ENCODE peak calls at places on chromosomes 3 and 15, in nine cellular contexts. S is progenitor cell of endocrine pancreas; K is T-helper 17 cell; Z is GM03348; U is hepatocyte; H is activated CD4-positive, CD25-positive, alpha-beta regulatory T cell treated with anti-CD3 and anti-CD28 coated beads, Interleukin-2, amount 50 U/mL, for 72 hours; Y is GM13977; O is choroid plexus epithelial cell; N is kidney glomerular epithelial cell. M is an unnamed sample.

GRCh38 chr15:74350295-74351275 is 16.9 kb downstream of the CYP11A1 start:
- DNase-seq in S (no peak), K (no peak), Z (no peak), U (no peak), H (no peak), Y (no peak), O (no peak), N (no peak), M (no peak)

GRCh38 chr3:183502237-183502636 is 53.3 kb downstream of the KLHL6 start:
- DNase-seq in S (no peak), K (no peak), Z (no peak), U (no peak), H (no peak), Y (no peak), O (no peak), N (no peak), M (no peak)

GRCh38 chr3:109369510-109369909 is 32.2 kb upstream of the DPPA4 start:
- DNase-seq in S (no peak), K (no peak), Z (no peak), U (peak), H (no peak), Y (no peak), O (peak), N (no peak), M (no peak)

GRCh38 chr3:111963424-111963823 is 15.4 kb upstream of the ABHD10 start:
- DNase-seq in S (no peak), K (no peak), Z (peak), U (no peak), H (no peak), Y (no peak), O (peak), N (peak), M (no peak)

GRCh38 chr15:25056484-25057429 is 102.0 kb downstream of the SNRPN start:
- DNase-seq in S (peak), K (no peak), Z (peak), U (no peak), H (peak), Y (no peak), O (no peak), N (no peak), M (no peak)

GRCh38 chr3:94269763-94270162 is 206.9 kb downstream of the NSUN3 start:
- DNase-seq in S (no peak), K (no peak), Z (peak), U (no peak), H (no peak), Y (no peak), O (peak), N (peak), M (no peak)

GRCh38 chr3:157868168-157868567 is 238.1 kb downstream of the SHOX2 start:
- DNase-seq in S (no peak), K (no peak), Z (peak), U (no peak), H (no peak), Y (no peak), O (peak), N (no peak), M (no peak)

GRCh38 chr3:111667621-111668239 is 72.6 kb upstream of the ZBED2 start:
- DNase-seq in S (no peak), K (peak), Z (no peak), U (no peak), H (no peak), Y (peak), O (peak), N (peak), M (peak)

GRCh38 chr3:67644827-67645226 is 9.6 kb downstream of the SUCLG2 start:
- DNase-seq in S (no peak), K (no peak), Z (no peak), U (no peak), H (no peak), Y (no peak), O (no peak), N (no peak), M (no peak)

GRCh38 chr3:38210141-38210757 is 44.9 kb downstream of the OXSR1 start:
- DNase-seq in S (no peak), K (no peak), Z (no peak), U (no peak), H (no peak), Y (peak), O (no peak), N (no peak), M (peak)